ENCODE peak calls at places on chromosome 16, in six cellular contexts. L is Caco-2, Y is body of pancreas, T is fibroblast of pulmonary artery, O is upper lobe of right lung, B is heart left ventricle. R is an unnamed sample.

GRCh38 chr16:77540656-77541055 is 105.8 kb upstream of the ADAMTS18 start:
- DNase-seq in L (no peak), Y (no peak), T (peak; percentile 53), O (no peak), B (no peak), R (no peak)

GRCh38 chr16:80265624-80266306 is 275.0 kb upstream of the DYNLRB2 start:
- DNase-seq in L (peak; percentile 84), Y (peak; percentile 27), T (no peak), O (no peak), B (no peak), R (no peak)

GRCh38 chr16:48053346-48053745 is 102.4 kb downstream of the ABCC12 start:
- DNase-seq in L (peak; percentile 81), Y (no peak), T (peak; percentile 75), O (peak; percentile 70), B (no peak), R (no peak)

GRCh38 chr16:22370038-22370541 is 4.3 kb downstream of the CDR2 start:
- DNase-seq in L (no peak), Y (no peak), T (peak; percentile 86), O (no peak), B (no peak), R (no peak)

GRCh38 chr16:18932243-18932997 is 6.2 kb upstream of the SMG1 start:
- DNase-seq in L (no peak), Y (no peak), T (peak; percentile 39), O (no peak), B (no peak), R (no peak)

GRCh38 chr16:74723224-74723623 is 22.6 kb upstream of the MLKL start:
- DNase-seq in L (no peak), Y (no peak), T (no peak), O (no peak), B (no peak), R (no peak)

GRCh38 chr16:86824751-86825310 is 246.5 kb downstream of the FOXL1 start:
- DNase-seq in L (no peak), Y (no peak), T (no peak), O (no peak), B (no peak), R (no peak)

GRCh38 chr16:88888778-88889387 is 22.4 kb upstream of the PABPN1L start:
- DNase-seq in L (no peak), Y (no peak), T (no peak), O (no peak), B (peak; percentile 84), R (no peak)

GRCh38 chr16:65547799-65548446 is 426.1 kb upstream of the CDH11 start:
- DNase-seq in L (no peak), Y (no peak), T (peak; percentile 97), O (no peak), B (no peak), R (no peak)

GRCh38 chr16:86794216-86794864 is 216.0 kb downstream of the FOXL1 start:
- DNase-seq in L (no peak), Y (no peak), T (no peak), O (no peak), B (no peak), R (no peak)

GRCh38 chr16:982152-983043 is 828 bp downstream of the SOX8 start:
- DNase-seq in L (no peak), Y (no peak), T (no peak), O (no peak), B (peak; percentile 60), R (no peak)

GRCh38 chr16:81005644-81006471 is 827 bp downstream of the CMC2 start:
- DNase-seq in L (no peak), Y (no peak), T (peak; percentile 34), O (no peak), B (no peak), R (no peak)

GRCh38 chr16:21611178-21611545 is 11.8 kb downstream of the METTL9 start:
- DNase-seq in L (no peak), Y (no peak), T (peak; percentile 64), O (no peak), B (no peak), R (no peak)

GRCh38 chr16:4505356-4506153 is 29.4 kb downstream of the HMOX2 start:
- DNase-seq in L (no peak), Y (no peak), T (no peak), O (no peak), B (no peak), R (no peak)

GRCh38 chr16:30984669-30985400 is at the start of gene HSD3B7:
- DNase-seq in L (peak; percentile 90), Y (peak; percentile 91), T (peak; percentile 80), O (peak; percentile 95), B (peak; percentile 95), R (peak; percentile 76)

GRCh38 chr16:88505405-88506082 is 52.5 kb downstream of the ZFPM1 start:
- DNase-seq in L (no peak), Y (peak; percentile 92), T (peak; percentile 24), O (peak; percentile 80), B (no peak), R (no peak)

GRCh38 chr16:10256855-10257641 is 74.8 kb upstream of the GRIN2A start:
- DNase-seq in L (peak; percentile 35), Y (peak; percentile 32), T (peak; percentile 1), O (no peak), B (no peak), R (no peak)

GRCh38 chr16:11498683-11499082 is 88.0 kb downstream of the LITAF start:
- DNase-seq in L (no peak), Y (peak; percentile 45), T (no peak), O (no peak), B (no peak), R (no peak)

GRCh38 chr16:21656795-21657768 is 4.7 kb upstream of the IGSF6 start:
- DNase-seq in L (peak; percentile 38), Y (peak; percentile 42), T (peak; percentile 74), O (no peak), B (no peak), R (no peak)

GRCh38 chr16:87435399-87436224 is 43.5 kb downstream of the MAP1LC3B start:
- DNase-seq in L (no peak), Y (peak; percentile 9), T (peak; percentile 76), O (no peak), B (no peak), R (peak; percentile 30)

DNA sequence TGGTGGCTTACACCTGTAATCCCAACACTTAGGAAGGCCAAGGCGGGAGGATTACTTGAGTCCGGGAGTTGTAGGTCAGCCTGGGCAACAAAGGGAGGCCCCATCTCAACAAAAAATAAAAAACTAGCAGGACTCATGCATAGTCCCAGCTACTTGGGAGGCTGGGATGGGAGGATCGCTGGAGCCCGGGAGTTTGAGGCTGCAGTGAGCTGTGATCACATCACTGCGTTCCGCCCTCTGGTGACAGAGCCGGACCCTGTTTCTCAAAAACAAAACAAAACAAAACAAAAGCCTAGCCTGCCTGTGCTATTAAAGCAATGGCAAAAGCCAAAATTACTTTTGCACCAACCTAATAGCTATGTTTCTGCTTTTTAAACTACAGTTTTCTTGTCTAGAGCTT is 1.5 kb downstream of the FCSK start:
- DNase-seq in L (no peak), Y (no peak), T (no peak), O (no peak), B (no peak), R (no peak)
- TF ChIP-seq CTCF in L (no peak), Y (no peak), T (no peak), O (no peak), B (no peak), R (no peak)

DNA sequence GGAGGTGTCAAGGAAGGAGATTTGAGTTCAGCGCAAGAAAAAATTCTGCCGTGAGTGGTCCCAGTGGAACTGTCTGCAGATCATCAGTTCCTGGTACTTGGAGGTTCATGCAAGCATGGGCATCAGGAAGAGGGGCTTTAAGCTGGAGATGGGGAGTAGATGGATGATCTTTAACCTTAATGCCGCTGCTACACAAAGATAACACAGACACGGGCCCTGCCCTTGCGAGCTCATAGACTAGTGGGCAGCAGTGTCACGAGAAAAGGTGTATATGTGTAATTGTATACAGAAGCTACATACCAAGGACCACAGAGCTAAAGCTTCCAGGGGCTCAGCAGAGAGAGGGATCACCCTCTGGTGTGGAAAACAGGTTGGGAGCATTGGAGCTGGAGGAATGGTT is 33.6 kb downstream of the PRSS54 start:
- DNase-seq in L (no peak), Y (no peak), T (no peak), O (no peak), B (no peak), R (no peak)
- H3K4me3 ChIP-seq in L (no peak overlapping the region), Y (no peak overlapping the region), T (no peak overlapping the region), O (no peak overlapping the region), B (no peak overlapping the region), R (no peak overlapping the region)

GRCh38 chr16:49347476-49347875 is 26.1 kb upstream of the C16orf78 start:
- DNase-seq in L (no peak), Y (no peak), T (no peak), O (no peak), B (no peak), R (no peak)

GRCh38 chr16:49346459-49346858 is 27.1 kb upstream of the C16orf78 start:
- DNase-seq in L (no peak), Y (no peak), T (no peak), O (no peak), B (no peak), R (no peak)

GRCh38 chr16:49350265-49351103 is 23.1 kb upstream of the C16orf78 start:
- DNase-seq in L (peak; percentile 79), Y (peak; percentile 54), T (peak; percentile 53), O (peak; percentile 77), B (peak; percentile 78), R (peak; percentile 68)

GRCh38 chr16:49349446-49350168 is 24.0 kb upstream of the C16orf78 start:
- DNase-seq in L (no peak), Y (no peak), T (no peak), O (no peak), B (no peak), R (no peak)

GRCh38 chr16:49348408-49349176 is 25.0 kb upstream of the C16orf78 start:
- DNase-seq in L (peak; percentile 19), Y (no peak), T (no peak), O (no peak), B (no peak), R (no peak)
- TF ChIP-seq CTCF in L (peak; percentile 24), Y (no peak), T (no peak), O (no peak), B (no peak), R (no peak)

DNA sequence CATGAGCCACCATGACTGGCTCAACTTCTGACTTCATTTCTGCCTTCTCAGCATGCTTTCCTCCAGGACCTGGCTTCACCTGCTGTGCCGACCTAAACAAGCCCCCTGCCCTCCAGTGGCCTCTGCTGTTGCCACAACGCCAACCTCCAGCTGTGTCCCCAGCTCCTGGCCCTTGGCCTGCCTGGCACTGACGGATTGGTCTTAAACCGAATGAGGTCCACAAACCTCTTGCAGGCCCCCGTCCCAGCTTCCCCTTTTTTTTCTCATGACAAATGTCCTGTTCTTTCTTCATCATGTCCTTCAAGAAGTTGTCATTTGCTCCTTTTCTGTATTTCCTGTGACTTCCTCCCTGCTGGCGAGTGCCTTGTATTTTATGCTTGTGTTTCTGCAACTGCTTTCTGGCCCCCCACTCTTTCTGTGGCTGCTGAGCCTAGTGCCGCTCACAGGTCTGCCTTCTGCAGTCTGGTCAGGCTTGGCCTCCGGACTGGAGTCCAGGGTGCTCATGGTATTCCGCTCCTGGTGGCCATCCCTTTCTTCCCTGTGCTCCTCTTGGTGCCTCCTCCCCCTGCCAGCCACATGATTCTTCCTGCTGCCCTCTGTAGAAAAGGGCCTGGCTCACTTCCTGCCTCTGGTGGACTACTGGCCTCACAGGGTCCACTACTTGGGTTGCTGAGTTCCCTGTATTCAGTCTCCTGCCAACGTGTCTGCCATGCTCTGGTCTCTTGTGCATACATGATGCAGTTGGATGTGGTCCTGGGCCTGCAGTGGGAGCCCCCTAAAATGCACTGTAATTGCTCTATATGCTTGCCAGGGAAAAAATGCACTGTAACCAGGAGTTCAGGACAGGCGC is 2.9 kb downstream of the ATP6V0C start:
- DNase-seq in L (no peak), Y (peak; percentile 53), T (no peak), O (peak; percentile 75), B (peak; percentile 68), R (no peak)
- H3K4me3 ChIP-seq in L (no peak overlapping the region), Y (no peak overlapping the region), T (peak overlapping the region; percentile 59), O (peak overlapping the region; percentile 88), B (peak overlapping the region; percentile 90), R (peak overlapping the region; percentile 90)

GRCh38 chr16:51376080-51376479 is 225.0 kb upstream of the SALL1 start:
- DNase-seq in L (no peak), Y (no peak), T (no peak), O (no peak), B (no peak), R (no peak)
- TF ChIP-seq CTCF in L (no peak), Y (peak; percentile 4), T (no peak), O (no peak), B (no peak), R (no peak)

R was measured in dorsolateral prefrontal cortex.